ENCODE peak calls at places on chromosomes 4 and X, in nine cellular contexts. Y is kidney epithelial cell, E is astrocyte of the cerebellum, P is IMR-90, X is stomach, B is endodermal cell, Z is choroid plexus epithelial cell, S is pancreas, V is fibroblast of pulmonary artery. U is an unnamed sample.

GRCh38 chrX:7941390-7942042 is 14.3 kb upstream of the PNPLA4 start:
- DNase-seq in Y (no peak), E (peak), P (peak), X (no peak), B (peak), Z (peak), S (no peak), V (peak), U (peak)

GRCh38 chr4:83851261-83852084 is 315.6 kb downstream of the GPAT3 start:
- DNase-seq in Y (peak), E (peak), P (peak), X (no peak), B (peak), Z (peak), S (no peak), V (no peak), U (peak)

GRCh38 chrX:50988649-50989048 is 78.1 kb downstream of the BMP15 start:
- DNase-seq in Y (no peak), E (no peak), P (peak), X (no peak), B (peak), Z (peak), S (no peak), V (peak), U (peak)

GRCh38 chr4:18954538-18954937 is 933.0 kb upstream of the LCORL start:
- DNase-seq in Y (peak), E (no peak), P (no peak), X (no peak), B (no peak), Z (no peak), S (no peak), V (no peak), U (no peak)

GRCh38 chr4:23361453-23361852 is 528.4 kb downstream of the PPARGC1A start:
- DNase-seq in Y (no peak), E (no peak), P (no peak), X (no peak), B (no peak), Z (no peak), S (no peak), V (no peak), U (no peak)

GRCh38 chrX:15749642-15750610 is 11.9 kb downstream of the CA5B start:
- DNase-seq in Y (no peak), E (no peak), P (peak), X (peak), B (no peak), Z (no peak), S (no peak), V (no peak), U (peak)

GRCh38 chrX:70554523-70554922 is 109.9 kb downstream of the DLG3 start:
- DNase-seq in Y (no peak), E (no peak), P (peak), X (no peak), B (no peak), Z (no peak), S (no peak), V (peak), U (peak)

GRCh38 chr4:153111426-153112070 is 92.7 kb upstream of the TRIM2 start:
- DNase-seq in Y (no peak), E (no peak), P (no peak), X (no peak), B (no peak), Z (no peak), S (no peak), V (no peak), U (no peak)

GRCh38 chr4:109007976-109008375 is 245.1 kb upstream of the ETNPPL start:
- DNase-seq in Y (no peak), E (no peak), P (no peak), X (no peak), B (peak), Z (no peak), S (no peak), V (no peak), U (no peak)

GRCh38 chrX:71660562-71661416 is 6.6 kb upstream of the LOC101059915 start:
- DNase-seq in Y (no peak), E (no peak), P (no peak), X (no peak), B (no peak), Z (no peak), S (no peak), V (no peak), U (no peak)

GRCh38 chr4:141021397-141022194 is 111.7 kb downstream of the RNF150 start:
- DNase-seq in Y (no peak), E (no peak), P (no peak), X (no peak), B (no peak), Z (no peak), S (no peak), V (no peak), U (peak)

GRCh38 chr4:81165853-81166430 is 49.1 kb downstream of the PRKG2 start:
- DNase-seq in Y (no peak), E (no peak), P (peak), X (no peak), B (no peak), Z (peak), S (no peak), V (no peak), U (peak)

GRCh38 chr4:41865981-41866798 is 69.0 kb upstream of the TMEM33 start:
- DNase-seq in Y (no peak), E (no peak), P (no peak), X (no peak), B (peak), Z (no peak), S (no peak), V (no peak), U (no peak)

GRCh38 chr4:185811509-185812364 is at the start of gene SORBS2:
- DNase-seq in Y (peak), E (peak), P (peak), X (peak), B (no peak), Z (peak), S (peak), V (peak), U (peak)

GRCh38 chr4:54152846-54153600 is 53.1 kb downstream of the GSX2 start:
- DNase-seq in Y (peak), E (peak), P (peak), X (no peak), B (no peak), Z (peak), S (no peak), V (peak), U (peak)

GRCh38 chr4:157389751-157390150 is 169.2 kb downstream of the GRIA2 start:
- DNase-seq in Y (no peak), E (peak), P (no peak), X (no peak), B (no peak), Z (no peak), S (no peak), V (no peak), U (no peak)

GRCh38 chr4:156829194-156829593 is 142.4 kb downstream of the PDGFC start:
- DNase-seq in Y (no peak), E (peak), P (peak), X (no peak), B (no peak), Z (peak), S (no peak), V (peak), U (peak)

GRCh38 chrX:149510386-149510785 is 5.3 kb upstream of the IDS start:
- DNase-seq in Y (no peak), E (no peak), P (no peak), X (no peak), B (no peak), Z (no peak), S (no peak), V (peak), U (peak)

GRCh38 chr4:121307441-121308327 is 73.1 kb downstream of the QRFPR start:
- DNase-seq in Y (peak), E (peak), P (peak), X (no peak), B (peak), Z (peak), S (no peak), V (peak), U (peak)

GRCh38 chrX:19544693-19545305 is 29.5 kb upstream of the MAP3K15 start:
- DNase-seq in Y (no peak), E (peak), P (peak), X (peak), B (peak), Z (peak), S (peak), V (peak), U (peak)

GRCh38 chr4:113708250-113708649 is 53.3 kb downstream of the CAMK2D start:
- DNase-seq in Y (no peak), E (peak), P (peak), X (no peak), B (no peak), Z (no peak), S (no peak), V (no peak), U (peak)

GRCh38 chrX:12721042-12721441 is 70.2 kb upstream of the PRPS2 start:
- DNase-seq in Y (no peak), E (no peak), P (no peak), X (no peak), B (peak), Z (no peak), S (no peak), V (peak), U (no peak)

GRCh38 chr4:31021008-31021407 is 300.8 kb downstream of the PCDH7 start:
- DNase-seq in Y (no peak), E (no peak), P (no peak), X (no peak), B (no peak), Z (no peak), S (no peak), V (no peak), U (no peak)

GRCh38 chrX:71111141-71111843 is at the start of gene IL2RG:
- DNase-seq in Y (no peak), E (no peak), P (no peak), X (peak), B (no peak), Z (no peak), S (no peak), V (no peak), U (no peak)

GRCh38 chr4:122668241-122668640 is 47.4 kb upstream of the IL21 start:
- DNase-seq in Y (no peak), E (no peak), P (peak), X (no peak), B (no peak), Z (peak), S (no peak), V (no peak), U (peak)

GRCh38 chr4:83561381-83561780 is 25.5 kb downstream of the GPAT3 start:
- DNase-seq in Y (peak), E (no peak), P (peak), X (peak), B (no peak), Z (peak), S (peak), V (peak), U (peak)

GRCh38 chr4:70559216-70559830 is 32.7 kb upstream of the AMBN start:
- DNase-seq in Y (peak), E (peak), P (peak), X (peak), B (peak), Z (peak), S (peak), V (peak), U (peak)

DNA sequence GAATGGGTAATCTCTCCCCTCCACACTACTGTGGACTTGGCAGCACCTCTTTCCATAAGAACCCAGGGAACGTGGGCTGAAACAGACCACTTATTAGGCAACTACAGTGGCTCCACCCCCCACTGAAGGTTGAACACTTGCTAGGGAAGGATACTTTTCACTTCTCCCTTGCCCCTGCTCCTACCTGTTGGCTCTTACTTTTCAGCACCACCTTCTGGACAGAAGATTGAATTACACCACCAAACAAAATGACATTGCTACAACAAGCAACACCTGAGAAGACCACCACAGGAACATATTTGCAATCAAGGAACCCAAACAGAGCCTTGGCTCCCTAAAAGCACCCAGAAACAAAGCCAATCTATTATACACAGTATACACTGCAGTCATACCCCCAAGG is 132.1 kb upstream of the CXCL13 start:
- DNase-seq in Y (no peak), E (no peak), P (peak), X (no peak), B (peak), Z (peak), S (no peak), V (peak), U (peak)
- TF ChIP-seq CTCF in Y (peak), E (peak), P (peak), X (no peak), B (peak), Z (peak), S (no peak), V (peak), U (peak)

DNA sequence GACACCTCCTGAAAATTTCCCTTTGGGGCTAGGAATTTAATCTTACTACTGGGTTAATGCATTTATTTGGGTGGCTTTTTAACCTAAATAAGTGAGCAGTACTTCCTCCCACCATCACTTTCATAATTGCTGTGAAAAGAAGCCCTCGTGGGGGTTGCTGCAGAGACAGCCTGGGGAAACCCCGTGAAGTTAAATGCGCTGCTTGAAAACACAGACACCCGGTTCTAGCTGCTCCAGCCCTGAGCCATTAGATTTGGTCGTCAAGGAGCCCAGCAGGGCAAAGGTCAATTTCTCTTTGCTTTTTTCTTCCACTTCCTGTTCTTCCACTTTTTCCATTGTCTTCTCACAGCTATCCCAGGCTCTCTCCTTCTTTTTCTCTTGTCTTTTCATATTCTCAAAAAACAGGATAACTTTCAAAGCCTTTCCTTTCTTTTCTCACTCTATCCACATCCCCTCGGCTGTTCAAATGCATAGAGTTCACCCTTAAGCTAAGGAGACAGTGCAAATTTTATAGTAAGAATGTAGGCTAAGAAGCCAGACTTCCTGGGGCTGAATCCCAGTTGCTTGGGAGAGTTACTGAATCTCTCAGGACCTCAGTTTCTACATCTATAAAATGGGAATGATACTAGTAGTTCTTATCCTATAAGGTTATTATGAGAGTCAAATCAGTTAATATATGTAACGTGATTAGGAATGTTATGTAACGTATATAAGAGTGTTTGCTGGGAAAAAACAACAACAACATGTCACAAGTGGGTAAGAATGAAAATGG is 91.5 kb upstream of the ZNF827 start:
- DNase-seq in Y (no peak), E (no peak), P (no peak), X (peak), B (no peak), Z (peak), S (no peak), V (no peak), U (no peak)
- H3K4me3 ChIP-seq in Y (no peak), E (no peak), P (no peak), X (no peak), B (no peak), Z (no peak), S (no peak), V (no peak), U (no peak)

GRCh38 chrX:101390664-101391525 is at the start of gene RPL36A:
- DNase-seq in Y (peak), E (peak), P (peak), X (peak), B (peak), Z (peak), S (peak), V (peak), U (peak)
- TF ChIP-seq CTCF in Y (peak), E (peak), P (peak), X (no peak), B (peak), Z (peak), S (peak), V (peak), U (peak)

GRCh38 chr4:40377462-40378385 is 42.6 kb downstream of the CHRNA9 start:
- DNase-seq in Y (no peak), E (no peak), P (peak), X (no peak), B (no peak), Z (peak), S (no peak), V (peak), U (peak)

GRCh38 chr4:40378619-40379018 is 43.5 kb downstream of the CHRNA9 start:
- DNase-seq in Y (no peak), E (no peak), P (no peak), X (no peak), B (no peak), Z (no peak), S (no peak), V (no peak), U (no peak)

GRCh38 chr4:40372651-40373050 is 37.5 kb downstream of the CHRNA9 start:
- DNase-seq in Y (no peak), E (no peak), P (no peak), X (no peak), B (no peak), Z (no peak), S (no peak), V (no peak), U (no peak)

GRCh38 chr4:40375620-40376019 is 40.5 kb downstream of the CHRNA9 start:
- DNase-seq in Y (no peak), E (no peak), P (no peak), X (no peak), B (no peak), Z (no peak), S (no peak), V (no peak), U (no peak)

GRCh38 chr4:40375090-40375489 is 40.0 kb downstream of the CHRNA9 start:
- DNase-seq in Y (no peak), E (no peak), P (no peak), X (no peak), B (no peak), Z (no peak), S (no peak), V (no peak), U (no peak)
- H3K4me3 ChIP-seq in Y (no peak), E (no peak), P (no peak), X (no peak), B (no peak), Z (no peak), S (no peak), V (no peak), U (no peak)

GRCh38 chr4:154908168-154908567 is 127.1 kb downstream of the RBM46 start:
- DNase-seq in Y (peak), E (no peak), P (no peak), X (no peak), B (no peak), Z (no peak), S (no peak), V (no peak), U (peak)

GRCh38 chr4:154916068-154916467 is 135.0 kb downstream of the RBM46 start:
- DNase-seq in Y (no peak), E (no peak), P (no peak), X (no peak), B (no peak), Z (no peak), S (no peak), V (no peak), U (no peak)

GRCh38 chr4:154911608-154912098 is 130.6 kb downstream of the RBM46 start:
- DNase-seq in Y (no peak), E (no peak), P (no peak), X (no peak), B (no peak), Z (no peak), S (no peak), V (no peak), U (no peak)

GRCh38 chr4:154911097-154911496 is 130.0 kb downstream of the RBM46 start:
- DNase-seq in Y (no peak), E (no peak), P (peak), X (no peak), B (peak), Z (peak), S (no peak), V (peak), U (peak)
- TF ChIP-seq CTCF in Y (peak), E (no peak), P (peak), X (no peak), B (peak), Z (no peak), S (no peak), V (peak), U (peak)

DNA sequence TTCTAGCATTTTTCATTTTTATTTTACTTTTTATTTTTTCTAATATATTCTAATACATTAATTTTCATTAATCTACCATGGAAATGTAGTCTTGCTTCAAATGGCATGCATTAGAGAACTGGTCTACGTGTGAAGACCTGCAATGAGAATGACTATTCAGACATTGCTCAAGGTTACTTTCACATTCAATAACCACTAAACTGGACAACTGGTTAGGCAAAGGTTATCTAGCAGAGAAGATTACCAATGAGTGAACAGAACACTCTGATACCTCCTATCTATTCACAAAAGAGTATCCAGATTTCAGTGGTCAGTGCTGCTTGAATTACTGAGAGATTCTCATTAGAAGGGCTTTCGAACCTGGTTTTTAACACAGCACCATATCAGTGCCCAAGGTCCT is 58.9 kb upstream of the ARHGAP24 start:
- DNase-seq in Y (no peak), E (no peak), P (no peak), X (no peak), B (no peak), Z (no peak), S (no peak), V (no peak), U (no peak)
- H3K4me3 ChIP-seq in Y (no peak), E (no peak), P (no peak), X (no peak), B (no peak), Z (no peak), S (no peak), V (no peak), U (no peak)

GRCh38 chr4:76213415-76214268 is at the start of gene SCARB2:
- DNase-seq in Y (no peak), E (peak), P (peak), X (peak), B (peak), Z (peak), S (peak), V (peak), U (peak)
- TF ChIP-seq CTCF in Y (no peak), E (no peak), P (no peak), X (no peak), B (peak), Z (no peak), S (no peak), V (no peak), U (no peak)

DNA sequence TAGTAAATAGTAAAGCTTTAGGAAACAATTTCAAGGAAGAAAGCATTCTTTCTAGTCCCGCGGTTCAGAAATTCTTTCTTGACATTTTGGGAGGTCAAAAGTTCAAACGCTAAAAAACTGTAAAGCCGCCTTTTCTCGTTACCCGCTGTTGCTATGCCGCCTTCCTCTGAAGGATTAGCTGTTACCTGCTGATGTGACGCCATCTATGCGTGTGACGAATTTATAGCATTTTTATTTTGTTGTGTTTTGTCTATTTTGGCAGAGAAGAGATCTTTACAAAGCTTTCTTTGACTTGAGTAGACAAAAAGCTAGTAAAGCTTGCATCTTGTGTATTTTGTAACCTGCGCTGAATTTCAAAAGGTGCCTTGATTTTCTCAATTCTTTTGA is 106.2 kb upstream of the STOX2 start:
- DNase-seq in Y (no peak), E (no peak), P (no peak), X (no peak), B (peak), Z (no peak), S (no peak), V (no peak), U (no peak)
- H3K4me3 ChIP-seq in Y (no peak), E (no peak), P (no peak), X (peak), B (peak), Z (no peak), S (no peak), V (no peak), U (no peak)